ENCODE peak calls at places on chromosomes 4 and X, in six cellular contexts. R is heart left ventricle; F is AG04450; K is CD4-positive, CD25-positive, alpha-beta regulatory T cell; M is transverse colon; E is caudate nucleus. Z is an unnamed sample.

GRCh38 chr4:18935956-18936355 is 914.4 kb upstream of the LCORL start:
- DNase-seq in R (no peak), F (no peak), K (no peak), M (no peak), E (no peak), Z (no peak)

GRCh38 chr4:90069151-90069550 is 58.0 kb upstream of the CCSER1 start:
- DNase-seq in R (no peak), F (no peak), K (no peak), M (no peak), E (no peak), Z (no peak)

GRCh38 chr4:121593760-121594159 is 103.0 kb downstream of the ANXA5 start:
- DNase-seq in R (no peak), F (no peak), K (no peak), M (no peak), E (no peak), Z (no peak)

GRCh38 chr4:2186133-2186864 is 55.6 kb downstream of the HAUS3 start:
- DNase-seq in R (no peak), F (no peak), K (peak), M (peak), E (no peak), Z (no peak)

GRCh38 chr4:108081251-108081650 is 87.5 kb downstream of the LEF1 start:
- DNase-seq in R (no peak), F (no peak), K (no peak), M (no peak), E (no peak), Z (no peak)

GRCh38 chrX:134670241-134670811 is 12.1 kb upstream of the PLAC1 start:
- DNase-seq in R (no peak), F (peak), K (no peak), M (no peak), E (no peak), Z (no peak)

GRCh38 chrX:68504237-68504636 is 5.4 kb downstream of the YIPF6 start:
- DNase-seq in R (no peak), F (peak), K (peak), M (no peak), E (no peak), Z (no peak)

GRCh38 chr4:6331018-6331417 is 61.4 kb downstream of the WFS1 start:
- DNase-seq in R (peak), F (no peak), K (peak), M (peak), E (no peak), Z (no peak)

GRCh38 chr4:72846280-72847111 is 223.0 kb downstream of the COX18 start:
- DNase-seq in R (no peak), F (no peak), K (peak), M (no peak), E (no peak), Z (no peak)

GRCh38 chr4:8940792-8941491 is 69.3 kb upstream of the HMX1 start:
- DNase-seq in R (no peak), F (no peak), K (no peak), M (no peak), E (no peak), Z (no peak)

GRCh38 chr4:3220586-3221494 is 28.1 kb upstream of the MSANTD1 start:
- DNase-seq in R (no peak), F (no peak), K (no peak), M (no peak), E (no peak), Z (no peak)

GRCh38 chr4:181254771-181255170 is 988.4 kb upstream of the TENM3 start:
- DNase-seq in R (no peak), F (no peak), K (no peak), M (no peak), E (no peak), Z (no peak)

GRCh38 chr4:121791481-121791880 is 9.6 kb upstream of the EXOSC9 start:
- DNase-seq in R (no peak), F (peak), K (no peak), M (no peak), E (no peak), Z (no peak)

GRCh38 chr4:71209161-71209560 is 129.7 kb upstream of the SLC4A4 start:
- DNase-seq in R (no peak), F (no peak), K (no peak), M (no peak), E (no peak), Z (no peak)

GRCh38 chrX:71634366-71634765 is 16.1 kb upstream of the CXCR3 start:
- DNase-seq in R (no peak), F (no peak), K (no peak), M (no peak), E (no peak), Z (no peak)

GRCh38 chr4:15895517-15895916 is 43.0 kb downstream of the FGFBP1 start:
- DNase-seq in R (no peak), F (no peak), K (no peak), M (no peak), E (no peak), Z (no peak)

GRCh38 chr4:183563874-183564273 is 59.0 kb downstream of the ING2 start:
- DNase-seq in R (no peak), F (no peak), K (no peak), M (no peak), E (no peak), Z (no peak)

GRCh38 chrX:3154386-3154991 is 113.2 kb downstream of the ARSF start:
- DNase-seq in R (no peak), F (no peak), K (no peak), M (no peak), E (no peak), Z (no peak)

GRCh38 chr4:47031011-47031678 is at the start of gene GABRB1:
- DNase-seq in R (peak), F (peak), K (no peak), M (peak), E (peak), Z (peak)

GRCh38 chrX:13373807-13374187 is 53.9 kb upstream of the ATXN3L start:
- DNase-seq in R (no peak), F (no peak), K (no peak), M (no peak), E (no peak), Z (no peak)

GRCh38 chrX:153922932-153923857 is 2.9 kb downstream of the ARHGAP4 start:
- DNase-seq in R (peak), F (peak), K (no peak), M (peak), E (no peak), Z (no peak)

GRCh38 chr4:37973481-37973880 is 13.3 kb downstream of the PTTG2 start:
- DNase-seq in R (no peak), F (no peak), K (no peak), M (no peak), E (no peak), Z (no peak)

GRCh38 chr4:37977471-37978452 is 17.6 kb downstream of the PTTG2 start:
- DNase-seq in R (peak), F (no peak), K (peak), M (peak), E (peak), Z (peak)

GRCh38 chr4:37976991-37977470 is 16.8 kb downstream of the PTTG2 start:
- DNase-seq in R (peak), F (no peak), K (peak), M (peak), E (no peak), Z (peak)

GRCh38 chr4:37978509-37978908 is 18.3 kb downstream of the PTTG2 start:
- DNase-seq in R (no peak), F (no peak), K (no peak), M (no peak), E (no peak), Z (no peak)

DNA sequence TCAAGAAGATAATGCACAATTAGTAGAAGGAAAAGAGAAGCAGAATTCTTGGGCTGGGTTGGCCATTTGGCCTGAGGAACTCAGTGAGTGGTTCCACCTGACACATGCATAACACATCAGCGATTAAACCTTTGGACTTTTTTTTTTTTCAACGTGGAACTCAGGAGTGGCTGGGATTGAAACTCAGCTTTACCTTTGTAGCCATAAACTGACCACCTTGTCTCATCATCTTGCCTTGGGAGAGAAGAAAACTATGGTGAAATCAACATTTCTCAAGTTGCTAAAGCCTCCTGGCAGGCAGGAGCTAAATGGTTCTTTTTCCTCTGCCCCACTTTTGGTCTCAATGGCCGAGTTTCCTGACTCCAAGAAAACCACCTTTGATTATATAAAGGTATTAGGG is 16.3 kb downstream of the PTTG2 start:
- DNase-seq in R (no peak), F (no peak), K (no peak), M (no peak), E (no peak), Z (no peak)
- H3K27ac ChIP-seq in R (peak), F (no peak), K (peak), M (peak), E (peak), Z (peak)

GRCh38 chr4:153514001-153514526 is 47.9 kb downstream of the TMEM131L start:
- DNase-seq in R (no peak), F (no peak), K (no peak), M (no peak), E (no peak), Z (no peak)

GRCh38 chr4:153512952-153513500 is 46.9 kb downstream of the TMEM131L start:
- DNase-seq in R (no peak), F (no peak), K (no peak), M (no peak), E (no peak), Z (no peak)

GRCh38 chr4:153511104-153511503 is 44.9 kb downstream of the TMEM131L start:
- DNase-seq in R (no peak), F (no peak), K (no peak), M (no peak), E (no peak), Z (no peak)

GRCh38 chr4:153513596-153513995 is 47.4 kb downstream of the TMEM131L start:
- DNase-seq in R (no peak), F (no peak), K (no peak), M (no peak), E (no peak), Z (no peak)

DNA sequence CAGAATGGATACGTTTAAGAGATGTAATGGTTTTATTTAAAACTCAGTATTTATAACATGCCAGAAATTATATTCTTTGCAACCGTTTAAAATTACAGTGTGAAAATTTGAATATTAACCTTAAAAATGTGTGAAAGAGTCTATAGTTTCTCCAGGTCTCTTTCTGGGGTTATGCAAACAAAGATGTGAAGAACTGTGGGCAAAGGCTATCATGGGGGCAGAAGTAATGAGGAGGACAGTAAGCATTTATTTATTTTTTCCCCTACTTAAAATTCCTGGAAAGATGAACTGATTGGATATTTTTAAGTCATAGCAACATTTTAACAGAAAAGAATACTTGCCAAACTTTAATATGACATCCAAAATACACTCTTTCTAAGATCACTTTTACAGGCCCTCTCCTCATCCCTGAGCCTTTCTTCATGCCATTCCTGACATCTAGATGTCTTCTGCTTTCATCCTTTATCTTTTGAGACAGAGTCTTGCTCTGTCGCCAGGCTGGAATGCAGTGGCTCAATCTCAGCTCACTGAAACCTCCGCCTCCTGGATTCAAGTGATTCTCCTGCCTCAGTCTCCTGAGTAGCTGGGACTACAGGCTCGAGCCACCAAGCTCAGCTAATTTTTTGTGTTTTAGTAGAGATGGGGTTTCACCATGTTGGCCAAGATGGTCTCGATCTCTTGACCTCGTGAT is 46.1 kb downstream of the TMEM131L start:
- DNase-seq in R (no peak), F (no peak), K (no peak), M (no peak), E (no peak), Z (no peak)
- H3K27ac ChIP-seq in R (no peak), F (no peak), K (no peak), M (no peak), E (no peak), Z (no peak)

GRCh38 chrX:75155454-75155829 is 641 bp downstream of the ABCB7 start:
- DNase-seq in R (no peak), F (no peak), K (peak), M (no peak), E (no peak), Z (no peak)
- H3K27ac ChIP-seq in R (peak), F (no peak), K (peak), M (peak), E (peak), Z (no peak)

DNA sequence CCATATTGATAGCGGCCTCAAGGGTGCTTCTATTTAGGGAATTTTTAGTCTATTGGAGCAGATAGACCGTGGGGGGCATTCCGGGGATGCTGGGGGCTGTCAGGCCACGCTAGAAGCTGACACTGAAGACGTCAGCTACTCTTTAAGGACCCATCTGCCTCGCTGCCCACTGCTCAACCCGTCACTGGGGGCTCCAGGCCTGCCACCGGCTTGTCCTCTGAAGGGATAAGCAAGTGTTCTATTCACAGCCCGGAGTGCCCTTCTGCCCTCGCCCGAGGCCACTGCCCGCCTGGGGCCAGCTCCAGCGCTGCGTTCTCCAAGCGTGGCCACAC is 674 bp upstream of the MSL3 start:
- DNase-seq in R (peak), F (no peak), K (no peak), M (no peak), E (no peak), Z (peak)
- H3K27ac ChIP-seq in R (peak), F (no peak), K (peak), M (peak), E (peak), Z (peak)

GRCh38 chr4:185217390-185217985 is 8.1 kb downstream of the SNX25 start:
- DNase-seq in R (no peak), F (no peak), K (no peak), M (no peak), E (no peak), Z (no peak)
- H3K27ac ChIP-seq in R (peak), F (no peak), K (no peak), M (no peak), E (no peak), Z (no peak)

DNA sequence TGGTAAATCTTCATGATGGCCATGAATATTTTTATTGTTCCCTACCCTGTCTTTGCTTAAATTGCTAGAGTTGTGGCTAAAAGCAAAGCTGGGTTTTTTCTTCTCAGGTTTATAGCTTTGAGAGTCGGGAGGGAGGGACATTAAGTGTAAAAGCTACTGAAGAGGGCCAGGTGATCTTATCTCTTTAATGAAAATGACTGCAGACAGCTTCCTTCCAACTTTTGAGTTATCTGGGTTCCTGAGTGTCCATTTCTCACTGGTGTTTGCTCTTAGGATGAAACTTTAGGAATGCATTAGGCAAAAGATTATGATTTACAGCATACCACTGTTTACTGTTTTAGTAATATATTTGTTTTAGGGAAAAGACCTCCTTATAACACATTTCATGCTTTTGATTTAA is 187.7 kb downstream of the SHROOM3 start:
- DNase-seq in R (no peak), F (no peak), K (no peak), M (no peak), E (no peak), Z (no peak)
- H3K27ac ChIP-seq in R (no peak), F (no peak), K (no peak), M (peak), E (no peak), Z (no peak)

GRCh38 chr4:27088491-27088890 is 227.8 kb downstream of the STIM2 start:
- DNase-seq in R (no peak), F (no peak), K (no peak), M (no peak), E (no peak), Z (no peak)

GRCh38 chr4:27082786-27083185 is 222.1 kb downstream of the STIM2 start:
- DNase-seq in R (no peak), F (no peak), K (no peak), M (no peak), E (no peak), Z (no peak)

GRCh38 chr4:27087306-27088045 is 226.8 kb downstream of the STIM2 start:
- DNase-seq in R (no peak), F (no peak), K (no peak), M (no peak), E (no peak), Z (no peak)

GRCh38 chr4:27081675-27082579 is 221.3 kb downstream of the STIM2 start:
- DNase-seq in R (no peak), F (no peak), K (no peak), M (no peak), E (no peak), Z (no peak)

GRCh38 chr4:27084685-27085356 is 224.2 kb downstream of the STIM2 start:
- DNase-seq in R (peak), F (no peak), K (no peak), M (peak), E (no peak), Z (peak)
- H3K27ac ChIP-seq in R (no peak), F (no peak), K (no peak), M (no peak), E (peak), Z (no peak)

GRCh38 chr4:138775890-138776289 is 239.7 kb upstream of the NOCT start:
- DNase-seq in R (no peak), F (no peak), K (no peak), M (no peak), E (no peak), Z (no peak)

GRCh38 chr4:138773321-138773720 is 242.3 kb upstream of the NOCT start:
- DNase-seq in R (no peak), F (no peak), K (no peak), M (no peak), E (no peak), Z (no peak)

GRCh38 chr4:138772366-138772765 is 243.2 kb upstream of the NOCT start:
- DNase-seq in R (no peak), F (no peak), K (no peak), M (no peak), E (no peak), Z (no peak)

GRCh38 chr4:138770818-138771217 is 244.8 kb upstream of the NOCT start:
- DNase-seq in R (no peak), F (no peak), K (no peak), M (no peak), E (no peak), Z (no peak)

DNA sequence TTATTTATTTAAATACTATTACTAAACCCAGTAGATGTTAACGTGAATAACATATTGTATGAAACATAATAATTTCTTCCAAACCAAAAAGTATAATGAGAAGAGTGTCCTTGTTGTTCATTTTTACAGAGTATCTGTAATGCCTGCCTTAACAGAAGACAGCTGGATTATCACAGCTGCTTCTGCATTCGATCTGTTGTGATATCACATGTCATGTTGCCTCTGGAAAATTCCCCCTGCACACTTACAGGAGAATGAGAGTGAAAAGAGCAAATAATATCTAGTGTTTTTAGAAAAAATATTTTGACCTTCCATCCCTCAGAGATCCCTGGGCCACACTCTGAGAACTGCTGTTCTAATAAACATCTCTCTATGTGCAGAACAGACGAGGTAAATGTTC is 240.1 kb upstream of the NOCT start:
- DNase-seq in R (no peak), F (no peak), K (no peak), M (no peak), E (no peak), Z (no peak)
- H3K27ac ChIP-seq in R (no peak), F (no peak), K (no peak), M (no peak), E (no peak), Z (no peak)

DNA sequence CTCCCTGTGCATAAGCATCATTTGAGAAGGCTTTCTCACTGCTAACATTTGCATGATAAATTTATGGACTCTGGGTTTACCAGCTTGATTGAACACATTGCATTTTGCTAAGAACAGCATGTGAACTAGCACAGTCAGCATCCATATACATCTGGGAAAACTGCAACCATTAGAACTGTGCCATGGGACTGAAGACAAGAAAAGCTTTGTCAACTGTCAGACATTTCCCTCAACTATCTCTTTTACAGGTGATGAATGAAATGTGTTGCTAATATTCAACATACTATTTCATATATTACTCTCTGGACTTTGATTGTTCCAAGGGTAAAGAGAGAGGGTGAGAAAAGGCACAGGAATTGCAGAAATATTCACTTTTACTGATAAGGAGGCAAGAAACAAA is 1427.4 kb upstream of the ADGRL3 start:
- DNase-seq in R (no peak), F (no peak), K (no peak), M (no peak), E (no peak), Z (no peak)
- H3K27ac ChIP-seq in R (no peak), F (no peak), K (no peak), M (no peak), E (no peak), Z (no peak)

Z was measured in substantia nigra.